ENCODE peak calls at places on chromosomes 1 and 21, in five cellular contexts. A, W, D, K and B are unnamed samples.

GRCh38 chr1:111199881-111200801 is at the start of gene DENND2D:
- DNase-seq in A (no peak), W (no peak), D (no peak), K (peak; percentile 80), B (no peak)

GRCh38 chr21:44845418-44846200 is 27.7 kb upstream of the SUMO3 start:
- DNase-seq in A (peak; percentile 55), W (peak; percentile 90), D (peak; percentile 67), K (peak; percentile 37), B (peak; percentile 91)

GRCh38 chr1:229461032-229461668 is 27.3 kb upstream of the ACTA1 start:
- DNase-seq in A (no peak), W (no peak), D (no peak), K (no peak), B (no peak)

GRCh38 chr1:25174730-25175612 is 57.3 kb downstream of the SYF2 start:
- DNase-seq in A (no peak), W (peak; percentile 22), D (no peak), K (no peak), B (no peak)

GRCh38 chr21:44549525-44550211 is 1.6 kb downstream of the KRTAP10-2 start:
- DNase-seq in A (no peak), W (peak; percentile 53), D (no peak), K (no peak), B (peak; percentile 63)

GRCh38 chr1:161017756-161018630 is 3.0 kb downstream of the F11R start:
- DNase-seq in A (no peak), W (no peak), D (no peak), K (no peak), B (no peak)

GRCh38 chr1:15282810-15283474 is 35.9 kb downstream of the FHAD1 start:
- DNase-seq in A (no peak), W (peak; percentile 61), D (no peak), K (no peak), B (no peak)

GRCh38 chr1:21261551-21262281 is 28.5 kb downstream of the ECE1 start:
- DNase-seq in A (no peak), W (no peak), D (peak; percentile 100), K (no peak), B (peak; percentile 48)

GRCh38 chr1:184272178-184272866 is 114.5 kb upstream of the C1orf21 start:
- DNase-seq in A (no peak), W (no peak), D (no peak), K (no peak), B (no peak)

GRCh38 chr1:243974451-243975292 is 76.4 kb upstream of the ZBTB18 start:
- DNase-seq in A (no peak), W (peak; percentile 37), D (peak; percentile 35), K (no peak), B (no peak)

GRCh38 chr1:84164567-84165021 is 20.5 kb downstream of the PRKACB start:
- DNase-seq in A (no peak), W (no peak), D (no peak), K (no peak), B (no peak)

GRCh38 chr1:32902535-32902920 is 1.3 kb upstream of the TMEM54 start:
- DNase-seq in A (no peak), W (no peak), D (no peak), K (no peak), B (no peak)

GRCh38 chr1:115229016-115229415 is 109.0 kb downstream of the NGF start:
- DNase-seq in A (no peak), W (no peak), D (no peak), K (no peak), B (no peak)

GRCh38 chr1:40636777-40637176 is 28.7 kb downstream of the RIMS3 start:
- DNase-seq in A (no peak), W (no peak), D (no peak), K (no peak), B (no peak)

GRCh38 chr21:36134820-36135390 is at the start of gene CBR3:
- DNase-seq in A (no peak), W (no peak), D (peak; percentile 61), K (no peak), B (no peak)

GRCh38 chr1:16267690-16268180 is 30.8 kb upstream of the CPLANE2 start:
- DNase-seq in A (no peak), W (no peak), D (no peak), K (no peak), B (no peak)

GRCh38 chr1:112396668-112397025 is 633 bp downstream of the CTTNBP2NL start:
- DNase-seq in A (no peak), W (no peak), D (peak; percentile 38), K (no peak), B (no peak)

GRCh38 chr1:151314137-151314875 is 12.9 kb downstream of the PI4KB start:
- DNase-seq in A (no peak), W (no peak), D (peak; percentile 78), K (no peak), B (no peak)

GRCh38 chr1:172902861-172903381 is 147.8 kb downstream of the TNFSF18 start:
- DNase-seq in A (no peak), W (no peak), D (peak; percentile 73), K (no peak), B (no peak)

GRCh38 chr1:225458222-225458631 is 30.4 kb upstream of the LBR start:
- DNase-seq in A (no peak), W (no peak), D (peak; percentile 69), K (peak; percentile 60), B (no peak)

DNA sequence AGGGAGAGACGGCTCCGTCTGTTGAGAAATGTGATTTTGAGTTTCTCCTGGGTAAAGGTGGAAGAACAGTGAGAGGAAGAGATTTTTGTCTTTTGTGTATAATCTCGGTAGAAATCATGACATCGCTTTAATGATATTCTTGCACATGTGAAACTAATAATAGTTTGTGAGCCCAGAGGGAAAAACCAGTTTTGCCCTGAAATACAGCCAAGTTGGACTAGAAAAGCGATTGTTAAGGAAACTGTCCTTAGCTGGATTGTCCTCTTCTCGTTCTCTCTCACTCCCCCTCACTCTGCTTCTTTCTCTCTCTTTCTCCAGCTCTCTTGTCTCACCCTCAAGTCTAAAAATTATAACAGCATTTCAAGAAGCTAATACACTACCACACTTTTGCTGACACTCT is 17.1 kb downstream of the KCNJ6 start:
- DNase-seq in A (no peak), W (no peak), D (no peak), K (no peak), B (no peak)
- H2AK5ac ChIP-seq in A (no peak overlapping the region), W (no peak overlapping the region), D (no peak overlapping the region), K (no peak overlapping the region), B (no peak overlapping the region)

DNA sequence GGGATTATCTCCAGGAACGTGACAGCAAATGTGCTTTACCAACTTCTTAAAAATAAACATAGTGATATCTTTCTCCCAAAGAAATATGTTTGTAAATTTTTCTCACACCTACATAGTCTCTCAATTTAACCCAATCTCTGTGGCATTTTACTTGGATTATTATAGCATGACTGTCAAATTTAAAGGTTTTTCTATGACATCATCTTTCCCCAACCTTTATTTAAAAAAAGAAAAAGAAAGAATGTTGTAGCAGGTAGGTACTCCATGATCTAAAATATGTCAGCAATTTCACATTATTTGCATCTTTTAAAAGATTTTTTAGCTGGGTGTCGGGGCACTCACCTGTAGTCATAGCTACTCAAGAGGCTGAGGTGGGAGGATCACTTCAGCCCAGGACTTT is 24.5 kb downstream of the RNASEL start:
- DNase-seq in A (no peak), W (no peak), D (no peak), K (no peak), B (no peak)
- H2BK12ac ChIP-seq in A (no peak overlapping the region), W (no peak overlapping the region), D (no peak overlapping the region), K (no peak overlapping the region), B (no peak overlapping the region)

DNA sequence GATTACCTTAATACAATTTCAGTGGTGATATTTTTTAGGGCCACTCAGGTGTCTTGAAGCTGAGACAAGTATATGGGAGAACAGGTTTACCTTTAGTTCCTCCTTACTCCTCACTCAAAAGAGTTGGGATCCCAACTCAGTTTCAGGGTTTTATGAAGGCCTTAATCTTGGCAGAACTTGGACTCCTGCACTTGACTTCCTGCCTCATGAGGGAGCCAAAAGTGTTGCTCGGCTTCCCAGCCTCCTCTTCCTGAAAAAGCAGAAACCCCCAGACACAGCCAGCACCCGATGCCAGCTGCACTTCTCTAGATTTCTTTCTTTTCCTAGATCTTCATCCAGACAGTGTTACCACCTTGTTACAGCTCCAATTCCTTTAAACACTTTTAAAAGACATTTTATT is 70.8 kb upstream of the TMPRSS2 start:
- DNase-seq in A (no peak), W (no peak), D (no peak), K (no peak), B (no peak)
- H2AK5ac ChIP-seq in A (no peak overlapping the region), W (no peak overlapping the region), D (no peak overlapping the region), K (no peak overlapping the region), B (no peak overlapping the region)

GRCh38 chr1:153127296-153127695 is 14.0 kb upstream of the SPRR2F start:
- DNase-seq in A (no peak), W (no peak), D (no peak), K (no peak), B (no peak)
- H2BK12ac ChIP-seq in A (no peak overlapping the region), W (no peak overlapping the region), D (no peak overlapping the region), K (no peak overlapping the region), B (no peak overlapping the region)

DNA sequence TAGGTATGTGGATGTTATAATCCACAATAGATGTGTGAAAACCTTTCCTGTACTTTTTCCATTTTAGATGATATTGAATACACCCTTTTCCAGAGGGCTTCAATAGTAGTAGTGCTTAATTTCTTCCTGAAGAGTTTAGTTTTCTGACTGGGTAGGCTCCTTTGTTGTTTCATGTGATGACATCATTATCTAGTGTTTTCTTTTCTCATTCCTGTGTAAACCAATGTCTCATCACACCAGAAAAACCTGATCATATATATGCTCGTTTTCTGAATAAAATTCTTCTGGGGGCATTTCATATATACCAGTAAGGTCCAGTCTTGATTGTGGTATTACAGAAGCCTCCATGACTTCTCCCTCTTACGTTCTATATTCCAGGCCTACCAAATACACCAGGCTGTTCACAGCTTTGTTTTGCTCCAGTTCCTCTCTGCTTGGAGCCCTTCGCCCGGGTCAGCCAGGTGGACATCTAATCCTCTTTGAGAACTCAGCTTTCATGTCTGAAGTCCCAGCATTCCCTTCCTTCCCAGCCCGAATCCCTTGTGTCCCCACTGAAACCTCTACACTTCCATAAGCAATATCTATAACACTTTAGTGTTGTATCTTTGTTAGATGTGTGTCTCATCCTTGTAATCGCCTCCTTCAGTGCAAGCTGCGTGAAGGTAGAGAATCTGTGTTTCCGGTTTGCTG is 1.8 kb downstream of the RNF11 start:
- DNase-seq in A (peak; percentile 23), W (no peak), D (peak; percentile 56), K (no peak), B (no peak)
- H2AK5ac ChIP-seq in A (no peak overlapping the region), W (no peak overlapping the region), D (no peak overlapping the region), K (no peak overlapping the region), B (no peak overlapping the region)

DNA sequence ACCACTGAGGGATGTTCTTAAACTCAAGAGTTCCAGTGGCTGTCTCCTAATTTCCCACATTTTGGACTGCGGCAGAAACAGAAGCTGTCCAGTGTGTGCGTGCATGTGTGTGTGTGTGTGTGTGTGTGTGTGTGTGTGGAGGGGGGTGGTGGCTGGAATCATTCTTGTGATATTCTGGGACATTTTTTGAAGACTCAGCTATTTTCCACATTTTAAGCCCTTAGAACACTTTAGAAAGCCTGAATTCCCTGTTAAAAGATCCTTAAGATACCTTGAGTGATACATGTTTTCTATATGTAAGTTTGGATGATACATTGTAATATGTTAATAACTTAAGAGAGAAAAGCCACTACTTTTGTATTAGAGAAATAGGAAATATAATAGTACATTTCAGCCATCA is 636.4 kb downstream of the PLPP3 start:
- DNase-seq in A (no peak), W (no peak), D (no peak), K (no peak), B (no peak)
- H2BK12ac ChIP-seq in A (no peak overlapping the region), W (no peak overlapping the region), D (no peak overlapping the region), K (no peak overlapping the region), B (no peak overlapping the region)